ENCODE peak calls at places on chromosomes 7 and 10, in four cellular contexts. One of them, this sample, is unnamed.

GRCh38 chr7:96414931-96415292 is 93.0 kb upstream of the SLC25A13 start:
- DNase-seq in A549: peak; percentile 42
- DNase-seq in tibial artery: no peak
- DNase-seq in caudate nucleus: peak; percentile 20
- DNase-seq in this sample: no peak

GRCh38 chr10:34119456-34119855 is 695.6 kb downstream of the PARD3 start:
- DNase-seq in A549: no peak
- DNase-seq in tibial artery: no peak
- DNase-seq in caudate nucleus: no peak
- DNase-seq in this sample: no peak

GRCh38 chr7:156167417-156167807 is 355.1 kb upstream of the SHH start:
- DNase-seq in A549: no peak
- DNase-seq in tibial artery: no peak
- DNase-seq in caudate nucleus: no peak
- DNase-seq in this sample: no peak

GRCh38 chr10:9091515-9092093 is 1037.1 kb downstream of the GATA3 start:
- DNase-seq in A549: no peak
- DNase-seq in tibial artery: no peak
- DNase-seq in caudate nucleus: no peak
- DNase-seq in this sample: no peak

GRCh38 chr7:44617225-44617885 is 10.9 kb downstream of the OGDH start:
- DNase-seq in A549: no peak
- DNase-seq in tibial artery: no peak
- DNase-seq in caudate nucleus: no peak
- DNase-seq in this sample: no peak

GRCh38 chr10:15624405-15625191 is 95.1 kb downstream of the ITGA8 start:
- DNase-seq in A549: no peak
- DNase-seq in tibial artery: peak; percentile 40
- DNase-seq in caudate nucleus: no peak
- DNase-seq in this sample: no peak

GRCh38 chr7:27184342-27185012 is 555 bp downstream of the HOXA11 start:
- DNase-seq in A549: peak; percentile 51
- DNase-seq in tibial artery: peak; percentile 45
- DNase-seq in caudate nucleus: no peak
- DNase-seq in this sample: peak; percentile 67

GRCh38 chr10:93437000-93437945 is 44.9 kb downstream of the MYOF start:
- DNase-seq in A549: peak; percentile 96
- DNase-seq in tibial artery: peak; percentile 90
- DNase-seq in caudate nucleus: no peak
- DNase-seq in this sample: peak; percentile 84

GRCh38 chr10:96695366-96695765 is 24.9 kb downstream of the PIK3AP1 start:
- DNase-seq in A549: no peak
- DNase-seq in tibial artery: no peak
- DNase-seq in caudate nucleus: no peak
- DNase-seq in this sample: no peak

GRCh38 chr10:94626476-94626875 is 57.1 kb upstream of the CYP2C18 start:
- DNase-seq in A549: no peak
- DNase-seq in tibial artery: no peak
- DNase-seq in caudate nucleus: no peak
- DNase-seq in this sample: no peak

GRCh38 chr7:79063019-79063698 is 390.3 kb downstream of the MAGI2 start:
- DNase-seq in A549: no peak
- DNase-seq in tibial artery: no peak
- DNase-seq in caudate nucleus: no peak
- DNase-seq in this sample: no peak

GRCh38 chr7:17625038-17625437 is 315.3 kb downstream of the SNX13 start:
- DNase-seq in A549: no peak
- DNase-seq in tibial artery: no peak
- DNase-seq in caudate nucleus: no peak
- DNase-seq in this sample: no peak

GRCh38 chr7:101265622-101266516 is 21.0 kb upstream of the FIS1 start:
- DNase-seq in A549: no peak
- DNase-seq in tibial artery: no peak
- DNase-seq in caudate nucleus: no peak
- DNase-seq in this sample: no peak

GRCh38 chr10:101388671-101389276 is 34.8 kb downstream of the BTRC start:
- DNase-seq in A549: peak; percentile 13
- DNase-seq in tibial artery: no peak
- DNase-seq in caudate nucleus: no peak
- DNase-seq in this sample: no peak

GRCh38 chr10:70162892-70163201 is 7.5 kb downstream of the SAR1A start:
- DNase-seq in A549: no peak
- DNase-seq in tibial artery: no peak
- DNase-seq in caudate nucleus: no peak
- DNase-seq in this sample: no peak

This sample was measured in psoas muscle.